ENCODE peak calls at places on chromosome 21, in ten cellular contexts. One of them, this sample, is unnamed.

GRCh38 chr21:37862536-37862935 is 53.7 kb downstream of the KCNJ6 start:
- DNase-seq in tibial artery: no peak
- DNase-seq in suprapubic skin: no peak
- DNase-seq in kidney epithelial cell: no peak
- DNase-seq in upper lobe of right lung: no peak
- DNase-seq in GM13977: peak
- DNase-seq in Panc1: no peak
- DNase-seq in transverse colon: no peak
- DNase-seq in GM20000: peak
- DNase-seq in heart left ventricle: no peak
- DNase-seq in this sample: no peak

GRCh38 chr21:17602874-17603273 is 9.8 kb downstream of the BTG3 start:
- DNase-seq in tibial artery: no peak
- DNase-seq in suprapubic skin: no peak
- DNase-seq in kidney epithelial cell: no peak
- DNase-seq in upper lobe of right lung: no peak
- DNase-seq in GM13977: no peak
- DNase-seq in Panc1: no peak
- DNase-seq in transverse colon: no peak
- DNase-seq in GM20000: no peak
- DNase-seq in heart left ventricle: no peak
- DNase-seq in this sample: no peak

GRCh38 chr21:16195476-16195875 is 465.7 kb downstream of the USP25 start:
- DNase-seq in tibial artery: no peak
- DNase-seq in suprapubic skin: no peak
- DNase-seq in kidney epithelial cell: no peak
- DNase-seq in upper lobe of right lung: no peak
- DNase-seq in GM13977: no peak
- DNase-seq in Panc1: no peak
- DNase-seq in transverse colon: no peak
- DNase-seq in GM20000: no peak
- DNase-seq in heart left ventricle: no peak
- DNase-seq in this sample: no peak

GRCh38 chr21:38244407-38244787 is 12.4 kb upstream of the KCNJ15 start:
- DNase-seq in tibial artery: no peak
- DNase-seq in suprapubic skin: no peak
- DNase-seq in kidney epithelial cell: no peak
- DNase-seq in upper lobe of right lung: no peak
- DNase-seq in GM13977: no peak
- DNase-seq in Panc1: no peak
- DNase-seq in transverse colon: no peak
- DNase-seq in GM20000: no peak
- DNase-seq in heart left ventricle: no peak
- DNase-seq in this sample: no peak

GRCh38 chr21:27450216-27450615 is 483.3 kb upstream of the ADAMTS5 start:
- DNase-seq in tibial artery: no peak
- DNase-seq in suprapubic skin: no peak
- DNase-seq in kidney epithelial cell: no peak
- DNase-seq in upper lobe of right lung: no peak
- DNase-seq in GM13977: no peak
- DNase-seq in Panc1: no peak
- DNase-seq in transverse colon: no peak
- DNase-seq in GM20000: no peak
- DNase-seq in heart left ventricle: no peak
- DNase-seq in this sample: no peak

GRCh38 chr21:29130234-29130993 is at the start of gene MAP3K7CL:
- DNase-seq in tibial artery: peak
- DNase-seq in suprapubic skin: peak
- DNase-seq in kidney epithelial cell: peak
- DNase-seq in upper lobe of right lung: no peak
- DNase-seq in GM13977: no peak
- DNase-seq in Panc1: no peak
- DNase-seq in transverse colon: peak
- DNase-seq in GM20000: no peak
- DNase-seq in heart left ventricle: peak
- DNase-seq in this sample: no peak

GRCh38 chr21:39601194-39601940 is 11.4 kb upstream of the B3GALT5 start:
- DNase-seq in tibial artery: no peak
- DNase-seq in suprapubic skin: no peak
- DNase-seq in kidney epithelial cell: no peak
- DNase-seq in upper lobe of right lung: no peak
- DNase-seq in GM13977: no peak
- DNase-seq in Panc1: no peak
- DNase-seq in transverse colon: no peak
- DNase-seq in GM20000: no peak
- DNase-seq in heart left ventricle: no peak
- DNase-seq in this sample: no peak

GRCh38 chr21:35189077-35189863 is 140.2 kb upstream of the RUNX1 start:
- DNase-seq in tibial artery: no peak
- DNase-seq in suprapubic skin: no peak
- DNase-seq in kidney epithelial cell: no peak
- DNase-seq in upper lobe of right lung: no peak
- DNase-seq in GM13977: peak
- DNase-seq in Panc1: no peak
- DNase-seq in transverse colon: no peak
- DNase-seq in GM20000: peak
- DNase-seq in heart left ventricle: no peak
- DNase-seq in this sample: peak

GRCh38 chr21:38351961-38352521 is 95.2 kb downstream of the KCNJ15 start:
- DNase-seq in tibial artery: no peak
- DNase-seq in suprapubic skin: peak
- DNase-seq in kidney epithelial cell: peak
- DNase-seq in upper lobe of right lung: no peak
- DNase-seq in GM13977: no peak
- DNase-seq in Panc1: no peak
- DNase-seq in transverse colon: no peak
- DNase-seq in GM20000: no peak
- DNase-seq in heart left ventricle: no peak
- DNase-seq in this sample: no peak

GRCh38 chr21:38610573-38611251 is 112.4 kb upstream of the ERG start:
- DNase-seq in tibial artery: no peak
- DNase-seq in suprapubic skin: no peak
- DNase-seq in kidney epithelial cell: no peak
- DNase-seq in upper lobe of right lung: no peak
- DNase-seq in GM13977: no peak
- DNase-seq in Panc1: no peak
- DNase-seq in transverse colon: no peak
- DNase-seq in GM20000: no peak
- DNase-seq in heart left ventricle: no peak
- DNase-seq in this sample: no peak

GRCh38 chr21:42845296-42845965 is 33.9 kb downstream of the WDR4 start:
- DNase-seq in tibial artery: peak
- DNase-seq in suprapubic skin: peak
- DNase-seq in kidney epithelial cell: no peak
- DNase-seq in upper lobe of right lung: peak
- DNase-seq in GM13977: no peak
- DNase-seq in Panc1: no peak
- DNase-seq in transverse colon: no peak
- DNase-seq in GM20000: no peak
- DNase-seq in heart left ventricle: no peak
- DNase-seq in this sample: no peak

GRCh38 chr21:31235671-31236450 is 108.2 kb downstream of the TIAM1 start:
- DNase-seq in tibial artery: no peak
- DNase-seq in suprapubic skin: no peak
- DNase-seq in kidney epithelial cell: peak
- DNase-seq in upper lobe of right lung: no peak
- DNase-seq in GM13977: no peak
- DNase-seq in Panc1: no peak
- DNase-seq in transverse colon: no peak
- DNase-seq in GM20000: no peak
- DNase-seq in heart left ventricle: no peak
- DNase-seq in this sample: no peak

GRCh38 chr21:34962586-34963222 is 86.4 kb downstream of the RUNX1 start:
- DNase-seq in tibial artery: no peak
- DNase-seq in suprapubic skin: no peak
- DNase-seq in kidney epithelial cell: no peak
- DNase-seq in upper lobe of right lung: no peak
- DNase-seq in GM13977: no peak
- DNase-seq in Panc1: no peak
- DNase-seq in transverse colon: no peak
- DNase-seq in GM20000: no peak
- DNase-seq in heart left ventricle: no peak
- DNase-seq in this sample: no peak

GRCh38 chr21:27067226-27067625 is 100.3 kb upstream of the ADAMTS5 start:
- DNase-seq in tibial artery: no peak
- DNase-seq in suprapubic skin: no peak
- DNase-seq in kidney epithelial cell: no peak
- DNase-seq in upper lobe of right lung: no peak
- DNase-seq in GM13977: no peak
- DNase-seq in Panc1: no peak
- DNase-seq in transverse colon: no peak
- DNase-seq in GM20000: no peak
- DNase-seq in heart left ventricle: no peak
- DNase-seq in this sample: no peak

GRCh38 chr21:37765501-37765900 is 150.8 kb downstream of the KCNJ6 start:
- DNase-seq in tibial artery: no peak
- DNase-seq in suprapubic skin: no peak
- DNase-seq in kidney epithelial cell: no peak
- DNase-seq in upper lobe of right lung: no peak
- DNase-seq in GM13977: no peak
- DNase-seq in Panc1: no peak
- DNase-seq in transverse colon: no peak
- DNase-seq in GM20000: no peak
- DNase-seq in heart left ventricle: no peak
- DNase-seq in this sample: no peak

GRCh38 chr21:35294231-35294898 is 245.3 kb upstream of the RUNX1 start:
- DNase-seq in tibial artery: no peak
- DNase-seq in suprapubic skin: no peak
- DNase-seq in kidney epithelial cell: no peak
- DNase-seq in upper lobe of right lung: no peak
- DNase-seq in GM13977: no peak
- DNase-seq in Panc1: no peak
- DNase-seq in transverse colon: peak
- DNase-seq in GM20000: no peak
- DNase-seq in heart left ventricle: no peak
- DNase-seq in this sample: no peak

GRCh38 chr21:32331444-32332305 is 33.0 kb downstream of the MRAP start:
- DNase-seq in tibial artery: no peak
- DNase-seq in suprapubic skin: peak
- DNase-seq in kidney epithelial cell: no peak
- DNase-seq in upper lobe of right lung: no peak
- DNase-seq in GM13977: no peak
- DNase-seq in Panc1: no peak
- DNase-seq in transverse colon: no peak
- DNase-seq in GM20000: no peak
- DNase-seq in heart left ventricle: no peak
- DNase-seq in this sample: no peak

GRCh38 chr21:29726061-29726460 is 213.7 kb downstream of the GRIK1 start:
- DNase-seq in tibial artery: no peak
- DNase-seq in suprapubic skin: no peak
- DNase-seq in kidney epithelial cell: no peak
- DNase-seq in upper lobe of right lung: no peak
- DNase-seq in GM13977: no peak
- DNase-seq in Panc1: no peak
- DNase-seq in transverse colon: no peak
- DNase-seq in GM20000: no peak
- DNase-seq in heart left ventricle: no peak
- DNase-seq in this sample: no peak

GRCh38 chr21:9763807-9764206 is 757.6 kb upstream of the TPTE start:
- DNase-seq in tibial artery: no peak
- DNase-seq in suprapubic skin: no peak
- DNase-seq in kidney epithelial cell: no peak
- DNase-seq in upper lobe of right lung: no peak
- DNase-seq in GM13977: no peak
- DNase-seq in Panc1: no peak
- DNase-seq in transverse colon: no peak
- DNase-seq in GM20000: no peak
- DNase-seq in heart left ventricle: no peak
- DNase-seq in this sample: no peak

GRCh38 chr21:34813266-34813886 is 144.6 kb downstream of the CLIC6 start:
- DNase-seq in tibial artery: no peak
- DNase-seq in suprapubic skin: no peak
- DNase-seq in kidney epithelial cell: no peak
- DNase-seq in upper lobe of right lung: no peak
- DNase-seq in GM13977: no peak
- DNase-seq in Panc1: no peak
- DNase-seq in transverse colon: no peak
- DNase-seq in GM20000: no peak
- DNase-seq in heart left ventricle: no peak
- DNase-seq in this sample: no peak

GRCh38 chr21:27572681-27573080 is 605.8 kb upstream of the ADAMTS5 start:
- DNase-seq in tibial artery: no peak
- DNase-seq in suprapubic skin: no peak
- DNase-seq in kidney epithelial cell: peak
- DNase-seq in upper lobe of right lung: no peak
- DNase-seq in GM13977: no peak
- DNase-seq in Panc1: no peak
- DNase-seq in transverse colon: no peak
- DNase-seq in GM20000: no peak
- DNase-seq in heart left ventricle: no peak
- DNase-seq in this sample: no peak

GRCh38 chr21:41751621-41752020 is 15.2 kb downstream of the RIPK4 start:
- DNase-seq in tibial artery: no peak
- DNase-seq in suprapubic skin: no peak
- DNase-seq in kidney epithelial cell: no peak
- DNase-seq in upper lobe of right lung: peak
- DNase-seq in GM13977: no peak
- DNase-seq in Panc1: no peak
- DNase-seq in transverse colon: no peak
- DNase-seq in GM20000: no peak
- DNase-seq in heart left ventricle: no peak
- DNase-seq in this sample: peak
- TF ChIP-seq CTCF in tibial artery: no peak
- TF ChIP-seq CTCF in suprapubic skin: no peak
- TF ChIP-seq CTCF in kidney epithelial cell: no peak
- TF ChIP-seq CTCF in upper lobe of right lung: no peak
- TF ChIP-seq CTCF in GM13977: no peak
- TF ChIP-seq CTCF in Panc1: no peak
- TF ChIP-seq CTCF in transverse colon: no peak
- TF ChIP-seq CTCF in GM20000: no peak
- TF ChIP-seq CTCF in heart left ventricle: no peak
- TF ChIP-seq CTCF in this sample: no peak

GRCh38 chr21:36704958-36705678 is 6.2 kb downstream of the SIM2 start:
- DNase-seq in tibial artery: no peak
- DNase-seq in suprapubic skin: no peak
- DNase-seq in kidney epithelial cell: no peak
- DNase-seq in upper lobe of right lung: no peak
- DNase-seq in GM13977: peak
- DNase-seq in Panc1: no peak
- DNase-seq in transverse colon: no peak
- DNase-seq in GM20000: no peak
- DNase-seq in heart left ventricle: no peak
- DNase-seq in this sample: no peak
- TF ChIP-seq CTCF in tibial artery: no peak
- TF ChIP-seq CTCF in suprapubic skin: no peak
- TF ChIP-seq CTCF in kidney epithelial cell: no peak
- TF ChIP-seq CTCF in upper lobe of right lung: no peak
- TF ChIP-seq CTCF in GM13977: no peak
- TF ChIP-seq CTCF in Panc1: no peak
- TF ChIP-seq CTCF in transverse colon: no peak
- TF ChIP-seq CTCF in GM20000: no peak
- TF ChIP-seq CTCF in heart left ventricle: no peak
- TF ChIP-seq CTCF in this sample: no peak

GRCh38 chr21:26047279-26047967 is 123.1 kb downstream of the APP start:
- DNase-seq in tibial artery: no peak
- DNase-seq in suprapubic skin: no peak
- DNase-seq in kidney epithelial cell: no peak
- DNase-seq in upper lobe of right lung: no peak
- DNase-seq in GM13977: no peak
- DNase-seq in Panc1: no peak
- DNase-seq in transverse colon: no peak
- DNase-seq in GM20000: no peak
- DNase-seq in heart left ventricle: no peak
- DNase-seq in this sample: no peak
- TF ChIP-seq CTCF in tibial artery: no peak
- TF ChIP-seq CTCF in suprapubic skin: no peak
- TF ChIP-seq CTCF in kidney epithelial cell: no peak
- TF ChIP-seq CTCF in upper lobe of right lung: no peak
- TF ChIP-seq CTCF in GM13977: no peak
- TF ChIP-seq CTCF in Panc1: no peak
- TF ChIP-seq CTCF in transverse colon: no peak
- TF ChIP-seq CTCF in GM20000: no peak
- TF ChIP-seq CTCF in heart left ventricle: no peak
- TF ChIP-seq CTCF in this sample: no peak

GRCh38 chr21:44667612-44668011 is 885 bp upstream of the KRTAP12-2 start:
- DNase-seq in tibial artery: no peak
- DNase-seq in suprapubic skin: no peak
- DNase-seq in kidney epithelial cell: no peak
- DNase-seq in upper lobe of right lung: no peak
- DNase-seq in GM13977: no peak
- DNase-seq in Panc1: no peak
- DNase-seq in transverse colon: no peak
- DNase-seq in GM20000: no peak
- DNase-seq in heart left ventricle: no peak
- DNase-seq in this sample: no peak
- TF ChIP-seq CTCF in tibial artery: no peak
- TF ChIP-seq CTCF in suprapubic skin: no peak
- TF ChIP-seq CTCF in kidney epithelial cell: no peak
- TF ChIP-seq CTCF in upper lobe of right lung: no peak
- TF ChIP-seq CTCF in GM13977: no peak
- TF ChIP-seq CTCF in Panc1: no peak
- TF ChIP-seq CTCF in transverse colon: no peak
- TF ChIP-seq CTCF in GM20000: no peak
- TF ChIP-seq CTCF in heart left ventricle: no peak
- TF ChIP-seq CTCF in this sample: no peak